ENCODE peak calls at places on chromosomes 3 and 15, in eight cellular contexts. One of them, this sample, is unnamed.
A peak's percentile ranks its signal among the peaks of the same experiment; 100 is the strongest.

GRCh38 chr15:43465105-43465504 is 27.9 kb downstream of the TP53BP1 start:
- DNase-seq in CD4-positive, alpha-beta T cell: no peak
- DNase-seq in heart left ventricle: no peak
- DNase-seq in cardiac muscle cell: peak; percentile 86
- DNase-seq in A549: no peak
- DNase-seq in brain microvascular endothelial cell: peak; percentile 52
- DNase-seq in left ventricle myocardium inferior: no peak
- DNase-seq in WERI-Rb-1: no peak
- DNase-seq in this sample: no peak

GRCh38 chr3:125163739-125164601 is 48.6 kb downstream of the SLC12A8 start:
- DNase-seq in cardiac muscle cell: peak; percentile 57
- DNase-seq in heart left ventricle: no peak
- DNase-seq in A549: no peak
- DNase-seq in WERI-Rb-1: peak; percentile 86
- DNase-seq in brain microvascular endothelial cell: no peak
- DNase-seq in left ventricle myocardium inferior: no peak
- DNase-seq in CD4-positive, alpha-beta T cell: no peak
- DNase-seq in this sample: no peak

GRCh38 chr15:91553455-91553854 is 300.1 kb upstream of the SLCO3A1 start:
- DNase-seq in brain microvascular endothelial cell: no peak
- DNase-seq in left ventricle myocardium inferior: no peak
- DNase-seq in A549: no peak
- DNase-seq in CD4-positive, alpha-beta T cell: no peak
- DNase-seq in WERI-Rb-1: no peak
- DNase-seq in heart left ventricle: no peak
- DNase-seq in cardiac muscle cell: no peak
- DNase-seq in this sample: no peak

GRCh38 chr3:4355401-4356224 is 52.4 kb downstream of the SETMAR start:
- DNase-seq in heart left ventricle: peak; percentile 58
- DNase-seq in WERI-Rb-1: no peak
- DNase-seq in cardiac muscle cell: no peak
- DNase-seq in brain microvascular endothelial cell: no peak
- DNase-seq in CD4-positive, alpha-beta T cell: no peak
- DNase-seq in left ventricle myocardium inferior: peak; percentile 59
- DNase-seq in A549: no peak
- DNase-seq in this sample: no peak

GRCh38 chr3:120048355-120048754 is 45.9 kb downstream of the GSK3B start:
- DNase-seq in heart left ventricle: no peak
- DNase-seq in brain microvascular endothelial cell: no peak
- DNase-seq in A549: no peak
- DNase-seq in WERI-Rb-1: no peak
- DNase-seq in cardiac muscle cell: peak; percentile 13
- DNase-seq in left ventricle myocardium inferior: no peak
- DNase-seq in CD4-positive, alpha-beta T cell: no peak
- DNase-seq in this sample: no peak

GRCh38 chr3:172751188-172751571 is 654 bp downstream of the ECT2 start:
- DNase-seq in A549: no peak
- DNase-seq in CD4-positive, alpha-beta T cell: no peak
- DNase-seq in WERI-Rb-1: peak; percentile 31
- DNase-seq in left ventricle myocardium inferior: no peak
- DNase-seq in cardiac muscle cell: peak; percentile 34
- DNase-seq in brain microvascular endothelial cell: peak; percentile 4
- DNase-seq in heart left ventricle: no peak
- DNase-seq in this sample: no peak

GRCh38 chr15:51576911-51577500 is 45.6 kb downstream of the DMXL2 start:
- DNase-seq in A549: no peak
- DNase-seq in cardiac muscle cell: peak; percentile 92
- DNase-seq in WERI-Rb-1: no peak
- DNase-seq in left ventricle myocardium inferior: no peak
- DNase-seq in heart left ventricle: no peak
- DNase-seq in brain microvascular endothelial cell: no peak
- DNase-seq in CD4-positive, alpha-beta T cell: no peak
- DNase-seq in this sample: no peak

GRCh38 chr3:23276913-23277658 is 74.0 kb downstream of the UBE2E2 start:
- DNase-seq in cardiac muscle cell: no peak
- DNase-seq in left ventricle myocardium inferior: no peak
- DNase-seq in WERI-Rb-1: no peak
- DNase-seq in A549: no peak
- DNase-seq in brain microvascular endothelial cell: no peak
- DNase-seq in heart left ventricle: no peak
- DNase-seq in CD4-positive, alpha-beta T cell: no peak
- DNase-seq in this sample: no peak

GRCh38 chr3:65912647-65913046 is 126.1 kb downstream of the MAGI1 start:
- DNase-seq in heart left ventricle: no peak
- DNase-seq in A549: no peak
- DNase-seq in brain microvascular endothelial cell: no peak
- DNase-seq in left ventricle myocardium inferior: no peak
- DNase-seq in CD4-positive, alpha-beta T cell: no peak
- DNase-seq in cardiac muscle cell: no peak
- DNase-seq in WERI-Rb-1: no peak
- DNase-seq in this sample: no peak

GRCh38 chr3:65919841-65920240 is 118.9 kb downstream of the MAGI1 start:
- DNase-seq in heart left ventricle: no peak
- DNase-seq in left ventricle myocardium inferior: no peak
- DNase-seq in A549: no peak
- DNase-seq in CD4-positive, alpha-beta T cell: no peak
- DNase-seq in brain microvascular endothelial cell: no peak
- DNase-seq in WERI-Rb-1: no peak
- DNase-seq in cardiac muscle cell: peak; percentile 66
- DNase-seq in this sample: no peak

GRCh38 chr3:65914032-65914739 is 124.5 kb downstream of the MAGI1 start:
- DNase-seq in cardiac muscle cell: peak; percentile 21
- DNase-seq in WERI-Rb-1: no peak
- DNase-seq in A549: no peak
- DNase-seq in left ventricle myocardium inferior: no peak
- DNase-seq in heart left ventricle: no peak
- DNase-seq in brain microvascular endothelial cell: no peak
- DNase-seq in CD4-positive, alpha-beta T cell: no peak
- DNase-seq in this sample: no peak

GRCh38 chr3:65915477-65915876 is 123.2 kb downstream of the MAGI1 start:
- DNase-seq in left ventricle myocardium inferior: no peak
- DNase-seq in brain microvascular endothelial cell: no peak
- DNase-seq in CD4-positive, alpha-beta T cell: no peak
- DNase-seq in cardiac muscle cell: no peak
- DNase-seq in A549: no peak
- DNase-seq in WERI-Rb-1: no peak
- DNase-seq in heart left ventricle: no peak
- DNase-seq in this sample: no peak

DNA sequence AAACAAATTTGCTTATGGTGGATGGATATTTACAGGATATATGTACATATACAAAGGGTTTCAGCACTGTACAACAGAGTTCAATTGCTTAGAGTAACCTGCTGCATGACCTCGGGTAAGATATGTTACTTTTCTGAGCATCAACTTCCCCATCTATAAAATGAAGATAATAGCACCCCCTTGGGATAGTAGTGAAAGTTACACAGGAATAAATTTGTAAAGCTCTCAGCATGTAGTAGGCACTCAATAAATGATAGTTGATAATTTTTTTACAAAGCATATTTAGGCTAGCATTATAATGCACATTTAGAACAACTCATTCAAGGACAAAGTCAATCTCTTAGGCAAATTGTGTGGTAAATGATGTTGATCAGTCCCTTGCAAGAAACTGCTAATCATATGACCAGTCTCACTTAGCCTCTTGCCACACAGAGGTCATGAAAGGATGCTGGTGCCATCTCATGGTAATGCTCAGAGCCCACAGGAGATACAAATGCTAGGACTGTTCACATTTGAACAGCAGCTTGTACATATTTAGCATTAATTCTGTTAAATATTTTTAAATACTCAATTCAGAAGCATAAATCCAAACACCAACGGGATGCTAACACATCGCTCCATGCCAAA is 123.9 kb downstream of the MAGI1 start:
- DNase-seq in brain microvascular endothelial cell: no peak
- DNase-seq in left ventricle myocardium inferior: no peak
- DNase-seq in heart left ventricle: no peak
- DNase-seq in CD4-positive, alpha-beta T cell: no peak
- DNase-seq in WERI-Rb-1: no peak
- DNase-seq in A549: no peak
- DNase-seq in cardiac muscle cell: no peak
- DNase-seq in this sample: no peak
- TF ChIP-seq CTCF in brain microvascular endothelial cell: no peak
- TF ChIP-seq CTCF in left ventricle myocardium inferior: peak; percentile 18
- TF ChIP-seq CTCF in heart left ventricle: no peak
- TF ChIP-seq CTCF in CD4-positive, alpha-beta T cell: no peak
- TF ChIP-seq CTCF in WERI-Rb-1: no peak
- TF ChIP-seq CTCF in A549: peak; percentile 21
- TF ChIP-seq CTCF in cardiac muscle cell: no peak
- TF ChIP-seq CTCF in this sample: no peak

GRCh38 chr3:77693147-77693546 is 653.2 kb downstream of the ROBO2 start:
- DNase-seq in CD4-positive, alpha-beta T cell: no peak
- DNase-seq in brain microvascular endothelial cell: no peak
- DNase-seq in A549: no peak
- DNase-seq in WERI-Rb-1: no peak
- DNase-seq in cardiac muscle cell: no peak
- DNase-seq in heart left ventricle: no peak
- DNase-seq in left ventricle myocardium inferior: no peak
- DNase-seq in this sample: no peak

GRCh38 chr3:77687545-77687944 is 647.6 kb downstream of the ROBO2 start:
- DNase-seq in CD4-positive, alpha-beta T cell: no peak
- DNase-seq in left ventricle myocardium inferior: no peak
- DNase-seq in WERI-Rb-1: no peak
- DNase-seq in cardiac muscle cell: no peak
- DNase-seq in A549: no peak
- DNase-seq in brain microvascular endothelial cell: no peak
- DNase-seq in heart left ventricle: no peak
- DNase-seq in this sample: no peak

GRCh38 chr3:77686560-77686959 is 646.7 kb downstream of the ROBO2 start:
- DNase-seq in brain microvascular endothelial cell: no peak
- DNase-seq in A549: no peak
- DNase-seq in left ventricle myocardium inferior: no peak
- DNase-seq in heart left ventricle: no peak
- DNase-seq in cardiac muscle cell: no peak
- DNase-seq in WERI-Rb-1: no peak
- DNase-seq in CD4-positive, alpha-beta T cell: no peak
- DNase-seq in this sample: no peak

DNA sequence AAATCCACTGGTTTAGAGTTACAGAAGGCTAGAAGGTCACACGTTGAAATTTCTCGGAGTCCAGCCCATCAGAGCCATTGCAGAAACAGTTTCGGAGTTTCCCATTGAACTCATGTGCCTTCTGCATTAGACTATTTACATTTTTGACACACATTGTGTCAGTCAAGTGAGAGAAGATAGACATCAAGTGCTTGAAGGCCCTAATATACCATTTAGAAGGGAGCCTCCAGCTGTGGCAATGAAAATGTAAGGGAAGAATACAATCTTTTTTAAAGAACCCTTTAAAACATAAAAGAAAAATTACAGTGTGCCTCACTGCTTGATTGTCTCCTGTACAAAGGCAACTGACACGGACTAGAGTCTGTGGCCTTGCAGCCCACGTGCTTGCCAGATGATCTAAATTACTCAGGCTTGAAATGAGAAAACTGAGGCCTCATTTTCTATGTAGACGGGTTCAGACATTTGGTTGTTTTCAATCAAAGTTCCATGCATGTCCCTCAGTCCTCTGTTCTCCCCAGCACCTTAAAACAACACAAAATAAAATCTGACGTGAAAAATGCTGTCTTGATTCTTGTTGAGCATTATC is 650.5 kb downstream of the ROBO2 start:
- DNase-seq in cardiac muscle cell: no peak
- DNase-seq in left ventricle myocardium inferior: no peak
- DNase-seq in CD4-positive, alpha-beta T cell: no peak
- DNase-seq in WERI-Rb-1: no peak
- DNase-seq in heart left ventricle: no peak
- DNase-seq in A549: no peak
- DNase-seq in brain microvascular endothelial cell: no peak
- DNase-seq in this sample: no peak
- H3K27ac ChIP-seq in cardiac muscle cell: no peak overlapping the region
- H3K27ac ChIP-seq in left ventricle myocardium inferior: no peak overlapping the region
- H3K27ac ChIP-seq in CD4-positive, alpha-beta T cell: no peak overlapping the region
- H3K27ac ChIP-seq in WERI-Rb-1: no peak overlapping the region
- H3K27ac ChIP-seq in heart left ventricle: no peak overlapping the region
- H3K27ac ChIP-seq in A549: no peak overlapping the region
- H3K27ac ChIP-seq in brain microvascular endothelial cell: no peak overlapping the region
- H3K27ac ChIP-seq in this sample: no peak overlapping the region

GRCh38 chr3:129608936-129609590 is 2.6 kb upstream of the PLXND1 start:
- DNase-seq in left ventricle myocardium inferior: no peak
- DNase-seq in heart left ventricle: peak; percentile 17
- DNase-seq in brain microvascular endothelial cell: no peak
- DNase-seq in CD4-positive, alpha-beta T cell: no peak
- DNase-seq in A549: no peak
- DNase-seq in WERI-Rb-1: no peak
- DNase-seq in cardiac muscle cell: no peak
- DNase-seq in this sample: no peak

GRCh38 chr3:129609591-129610169 is 3.2 kb upstream of the PLXND1 start:
- DNase-seq in cardiac muscle cell: peak; percentile 53
- DNase-seq in WERI-Rb-1: no peak
- DNase-seq in A549: no peak
- DNase-seq in heart left ventricle: no peak
- DNase-seq in brain microvascular endothelial cell: peak; percentile 75
- DNase-seq in left ventricle myocardium inferior: no peak
- DNase-seq in CD4-positive, alpha-beta T cell: no peak
- DNase-seq in this sample: no peak

GRCh38 chr3:129607391-129608068 is 1.1 kb upstream of the PLXND1 start:
- DNase-seq in heart left ventricle: peak; percentile 34
- DNase-seq in A549: no peak
- DNase-seq in WERI-Rb-1: peak; percentile 72
- DNase-seq in brain microvascular endothelial cell: no peak
- DNase-seq in left ventricle myocardium inferior: no peak
- DNase-seq in cardiac muscle cell: no peak
- DNase-seq in CD4-positive, alpha-beta T cell: no peak
- DNase-seq in this sample: no peak

GRCh38 chr3:129606522-129607390 is at the start of gene PLXND1:
- DNase-seq in WERI-Rb-1: peak; percentile 62
- DNase-seq in heart left ventricle: peak; percentile 86
- DNase-seq in left ventricle myocardium inferior: peak; percentile 85
- DNase-seq in CD4-positive, alpha-beta T cell: peak; percentile 53
- DNase-seq in cardiac muscle cell: peak; percentile 86
- DNase-seq in A549: peak; percentile 53
- DNase-seq in brain microvascular endothelial cell: peak; percentile 62
- DNase-seq in this sample: peak; percentile 47

DNA sequence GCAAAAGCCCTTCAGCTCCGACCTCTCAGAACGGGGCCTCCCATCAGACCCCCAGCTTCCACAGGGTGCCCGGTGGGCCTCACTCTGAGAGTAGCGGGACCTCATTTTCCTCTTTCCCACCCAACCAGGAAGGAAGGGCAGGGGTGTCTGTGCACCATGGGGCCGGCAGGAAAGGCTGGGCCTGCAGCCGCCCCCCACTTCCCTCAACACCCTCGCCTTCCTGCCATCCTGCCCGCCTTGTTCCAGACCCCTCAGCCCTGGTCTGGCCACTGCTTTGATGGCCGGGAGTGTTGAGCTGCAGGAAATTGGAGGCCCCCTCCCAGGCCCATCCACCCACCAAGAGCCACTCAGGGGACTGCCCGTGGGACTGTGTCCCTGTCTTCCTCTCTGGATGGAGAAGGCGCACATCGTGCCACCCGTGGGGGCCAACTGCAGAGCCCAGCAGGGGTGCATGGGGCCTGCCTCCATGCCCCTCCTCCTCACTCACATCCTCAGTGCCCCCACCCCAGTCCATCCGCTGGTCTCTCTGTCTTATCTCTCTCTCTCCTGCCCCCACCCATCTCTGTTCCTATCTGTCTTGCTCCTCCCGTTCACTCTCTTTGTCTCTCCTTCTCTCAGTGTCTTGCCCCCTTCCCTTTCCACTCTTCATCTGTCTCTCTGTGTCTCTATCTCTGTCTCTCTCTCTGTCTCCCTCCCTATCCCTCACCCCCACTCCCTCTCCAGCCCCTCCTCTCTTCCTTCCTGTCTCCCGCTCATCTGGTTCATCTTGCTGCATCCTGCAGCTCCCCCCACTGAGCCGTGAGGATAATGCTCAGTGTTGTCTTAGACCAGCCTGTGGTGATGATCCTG is 1.8 kb upstream of the PLXND1 start:
- DNase-seq in left ventricle myocardium inferior: no peak
- DNase-seq in heart left ventricle: peak; percentile 56
- DNase-seq in A549: no peak
- DNase-seq in cardiac muscle cell: peak; percentile 74
- DNase-seq in WERI-Rb-1: peak; percentile 85
- DNase-seq in CD4-positive, alpha-beta T cell: no peak
- DNase-seq in brain microvascular endothelial cell: peak; percentile 60
- DNase-seq in this sample: no peak
- TF ChIP-seq CTCF in left ventricle myocardium inferior: peak; percentile 28
- TF ChIP-seq CTCF in heart left ventricle: peak; percentile 49
- TF ChIP-seq CTCF in A549: no peak
- TF ChIP-seq CTCF in cardiac muscle cell: peak; percentile 39
- TF ChIP-seq CTCF in WERI-Rb-1: peak; percentile 66
- TF ChIP-seq CTCF in CD4-positive, alpha-beta T cell: peak; percentile 14
- TF ChIP-seq CTCF in brain microvascular endothelial cell: peak; percentile 57
- TF ChIP-seq CTCF in this sample: no peak

GRCh38 chr3:188662214-188662613 is 508.3 kb downstream of the LPP start:
- DNase-seq in left ventricle myocardium inferior: no peak
- DNase-seq in CD4-positive, alpha-beta T cell: no peak
- DNase-seq in A549: no peak
- DNase-seq in WERI-Rb-1: no peak
- DNase-seq in cardiac muscle cell: no peak
- DNase-seq in brain microvascular endothelial cell: no peak
- DNase-seq in heart left ventricle: no peak
- DNase-seq in this sample: no peak

GRCh38 chr3:188661801-188662200 is 507.8 kb downstream of the LPP start:
- DNase-seq in CD4-positive, alpha-beta T cell: no peak
- DNase-seq in left ventricle myocardium inferior: no peak
- DNase-seq in cardiac muscle cell: no peak
- DNase-seq in A549: no peak
- DNase-seq in WERI-Rb-1: no peak
- DNase-seq in heart left ventricle: no peak
- DNase-seq in brain microvascular endothelial cell: no peak
- DNase-seq in this sample: no peak

GRCh38 chr3:188659444-188660100 is 505.6 kb downstream of the LPP start:
- DNase-seq in WERI-Rb-1: no peak
- DNase-seq in heart left ventricle: no peak
- DNase-seq in left ventricle myocardium inferior: no peak
- DNase-seq in A549: no peak
- DNase-seq in CD4-positive, alpha-beta T cell: no peak
- DNase-seq in brain microvascular endothelial cell: no peak
- DNase-seq in cardiac muscle cell: peak; percentile 54
- DNase-seq in this sample: no peak

GRCh38 chr3:188658606-188659005 is 504.6 kb downstream of the LPP start:
- DNase-seq in left ventricle myocardium inferior: no peak
- DNase-seq in cardiac muscle cell: no peak
- DNase-seq in WERI-Rb-1: no peak
- DNase-seq in CD4-positive, alpha-beta T cell: no peak
- DNase-seq in heart left ventricle: no peak
- DNase-seq in brain microvascular endothelial cell: no peak
- DNase-seq in A549: no peak
- DNase-seq in this sample: no peak

GRCh38 chr3:188656196-188656982 is 502.4 kb downstream of the LPP start:
- DNase-seq in WERI-Rb-1: no peak
- DNase-seq in brain microvascular endothelial cell: peak; percentile 25
- DNase-seq in CD4-positive, alpha-beta T cell: no peak
- DNase-seq in A549: no peak
- DNase-seq in heart left ventricle: no peak
- DNase-seq in left ventricle myocardium inferior: no peak
- DNase-seq in cardiac muscle cell: no peak
- DNase-seq in this sample: no peak
- H3K27ac ChIP-seq in WERI-Rb-1: no peak overlapping the region
- H3K27ac ChIP-seq in brain microvascular endothelial cell: no peak overlapping the region
- H3K27ac ChIP-seq in CD4-positive, alpha-beta T cell: no peak overlapping the region
- H3K27ac ChIP-seq in A549: no peak overlapping the region
- H3K27ac ChIP-seq in heart left ventricle: no peak overlapping the region
- H3K27ac ChIP-seq in left ventricle myocardium inferior: no peak overlapping the region
- H3K27ac ChIP-seq in cardiac muscle cell: no peak overlapping the region
- H3K27ac ChIP-seq in this sample: no peak overlapping the region